ENCODE peak calls at places on chromosome X, in five cellular contexts. T is dorsolateral prefrontal cortex, Z is heart right ventricle, I is K562, H is right atrium auricular region. Q is an unnamed sample.

GRCh38 chrX:66863721-66864120 is 224.8 kb upstream of the EDA2R start:
- DNase-seq in I (no peak), Z (peak; percentile 5), H (no peak), T (no peak), Q (no peak)

GRCh38 chrX:123695242-123695641 is 37.6 kb downstream of the THOC2 start:
- DNase-seq in H (no peak), I (no peak), Z (no peak), T (no peak), Q (no peak)

GRCh38 chrX:150365953-150366911 is 3.1 kb downstream of the MAMLD1 start:
- DNase-seq in H (no peak), Z (peak; percentile 53), I (peak; percentile 10), T (no peak), Q (no peak)

GRCh38 chrX:153794897-153795816 is 689 bp downstream of the SSR4 start:
- DNase-seq in T (no peak), H (no peak), Z (no peak), I (no peak), Q (no peak)

GRCh38 chrX:19063030-19063429 is 59.2 kb downstream of the ADGRG2 start:
- DNase-seq in I (no peak), T (no peak), Z (no peak), H (no peak), Q (no peak)

GRCh38 chrX:129957241-129958099 is 25.0 kb upstream of the BCORL1 start:
- DNase-seq in Z (peak; percentile 62), I (peak; percentile 89), H (peak; percentile 63), T (peak; percentile 18), Q (peak; percentile 85)

GRCh38 chrX:113906168-113906567 is 677.7 kb upstream of the HTR2C start:
- DNase-seq in Z (no peak), T (no peak), H (no peak), I (no peak), Q (no peak)

GRCh38 chrX:109719262-109719661 is 13.8 kb downstream of the ACSL4 start:
- DNase-seq in T (no peak), H (no peak), Z (no peak), I (peak; percentile 7), Q (no peak)

GRCh38 chrX:154546354-154547244 is at the start of gene G6PD:
- DNase-seq in I (peak; percentile 96), Z (no peak), T (peak; percentile 19), H (peak; percentile 65), Q (no peak)

GRCh38 chrX:123822965-123823364 is 36.9 kb upstream of the XIAP start:
- DNase-seq in H (no peak), T (no peak), I (no peak), Z (no peak), Q (no peak)

GRCh38 chrX:71909956-71910355 is 689 bp upstream of the NHSL2 start:
- DNase-seq in H (no peak), I (no peak), Z (peak; percentile 6), T (no peak), Q (no peak)

GRCh38 chrX:43958529-43958928 is 14.7 kb downstream of the NDP start:
- DNase-seq in H (no peak), I (peak; percentile 39), Z (peak; percentile 35), T (peak; percentile 35), Q (no peak)

GRCh38 chrX:77061022-77061421 is 386.2 kb upstream of the FGF16 start:
- DNase-seq in I (no peak), H (no peak), T (no peak), Z (no peak), Q (no peak)

GRCh38 chrX:140713174-140713539 is 3.6 kb downstream of the LINC00632 start:
- DNase-seq in H (no peak), Z (no peak), I (no peak), T (no peak), Q (no peak)

GRCh38 chrX:70313503-70313902 is 23.6 kb downstream of the KIF4A start:
- DNase-seq in Z (no peak), H (no peak), I (no peak), T (no peak), Q (no peak)

GRCh38 chrX:150664290-150664689 is 28.9 kb upstream of the MTMR1 start:
- DNase-seq in I (no peak), T (peak; percentile 19), H (no peak), Z (peak; percentile 44), Q (peak; percentile 88)

GRCh38 chrX:118729043-118729652 is 1.7 kb downstream of the IL13RA1 start:
- DNase-seq in I (no peak), H (no peak), T (no peak), Z (no peak), Q (no peak)

GRCh38 chrX:80578518-80579105 is 158.4 kb downstream of the TENT5D start:
- DNase-seq in T (no peak), H (no peak), I (peak; percentile 23), Z (no peak), Q (no peak)

GRCh38 chrX:65581661-65582339 is 47.2 kb upstream of the LAS1L start:
- DNase-seq in T (peak; percentile 58), H (peak; percentile 73), I (peak; percentile 59), Z (peak; percentile 61), Q (no peak)

GRCh38 chrX:126164689-126165400 is 1.2 kb downstream of the DCAF12L2 start:
- DNase-seq in H (no peak), I (no peak), T (no peak), Z (no peak), Q (peak; percentile 83)

GRCh38 chrX:103520391-103520790 is 1.1 kb upstream of the RAB40A start:
- DNase-seq in Z (no peak), I (no peak), H (no peak), T (peak; percentile 14), Q (no peak)

DNA sequence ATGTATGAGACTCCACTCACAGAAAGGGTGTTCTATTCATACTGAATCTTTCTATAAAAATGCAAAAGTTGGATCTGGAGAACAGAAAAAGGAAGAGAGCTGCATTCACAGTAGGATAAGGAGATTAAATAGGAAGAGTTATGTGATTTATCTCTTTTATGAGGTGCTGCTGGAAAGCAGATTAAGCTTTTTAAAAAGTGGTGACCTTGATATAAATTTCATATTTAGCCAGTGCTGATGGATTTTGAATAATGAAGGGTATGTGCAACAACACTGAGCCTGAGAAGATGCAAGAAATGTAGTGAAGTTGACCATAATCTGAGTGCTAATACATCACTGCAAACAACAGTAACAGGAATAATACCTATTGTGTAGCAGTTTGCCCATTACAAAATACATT is 795.6 kb downstream of the IL1RAPL1 start:
- DNase-seq in T (no peak), Z (no peak), I (no peak), H (no peak), Q (no peak)
- TF ChIP-seq CTCF in T (no peak), Z (no peak), I (no peak), H (no peak), Q (no peak)

DNA sequence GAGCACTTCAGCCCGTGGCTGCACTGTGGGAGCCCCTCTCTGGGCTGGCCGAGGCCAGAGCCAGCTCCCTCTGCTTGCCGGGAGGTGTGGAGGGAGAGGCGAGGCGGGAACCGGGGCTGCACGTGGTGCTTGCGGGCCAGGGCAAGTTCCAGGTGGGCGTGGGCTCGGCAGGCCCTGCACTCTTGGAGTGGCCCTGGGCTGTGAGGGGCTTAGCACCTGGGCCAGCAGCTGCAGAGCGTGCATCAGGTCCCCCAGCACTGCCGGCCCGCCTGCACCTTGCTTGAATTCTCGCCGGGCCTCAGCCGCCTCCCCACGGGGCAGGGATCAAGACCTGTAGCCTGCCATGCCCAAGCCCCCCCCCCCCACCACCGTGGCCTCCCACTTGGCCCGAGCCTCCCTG is 28.9 kb upstream of the APOOL start:
- DNase-seq in Z (no peak), I (no peak), T (no peak), H (no peak), Q (no peak)
- TF ChIP-seq CTCF in Z (no peak), I (no peak), T (no peak), H (no peak), Q (no peak)

GRCh38 chrX:106397788-106398538 is 213.8 kb upstream of the RADX start:
- DNase-seq in I (no peak), H (no peak), Z (no peak), T (no peak), Q (no peak)
- TF ChIP-seq CTCF in I (no peak), H (no peak), Z (peak; percentile 16), T (no peak), Q (peak; percentile 41)

GRCh38 chrX:53357799-53358530 is 64.5 kb downstream of the SMC1A start:
- DNase-seq in Z (no peak), H (no peak), T (peak; percentile 56), I (no peak), Q (no peak)

GRCh38 chrX:53356186-53356585 is 66.3 kb downstream of the SMC1A start:
- DNase-seq in Z (no peak), H (no peak), I (peak; percentile 73), T (no peak), Q (no peak)

DNA sequence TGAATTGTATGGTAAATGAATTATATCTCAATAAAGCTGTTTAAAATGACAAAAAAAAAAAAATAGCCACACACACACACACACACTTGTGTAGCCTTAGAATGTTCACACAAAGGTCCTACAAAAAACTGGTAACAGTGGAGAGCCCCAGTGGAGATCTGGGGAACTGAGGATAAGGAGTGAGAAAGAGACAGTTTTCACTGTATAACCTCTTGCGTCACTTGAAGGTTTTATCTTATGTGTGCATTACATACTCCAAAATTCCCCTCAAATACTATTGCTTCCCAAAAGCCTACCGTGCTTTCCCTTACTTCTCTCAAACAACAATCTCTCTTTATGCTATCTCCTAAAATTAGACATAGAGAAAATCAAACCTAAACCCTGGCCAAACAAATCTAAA is 67.8 kb downstream of the SMC1A start:
- DNase-seq in T (no peak), I (no peak), H (no peak), Z (no peak), Q (no peak)
- TF ChIP-seq CTCF in T (no peak), I (no peak), H (no peak), Z (no peak), Q (no peak)

GRCh38 chrX:46279214-46279924 is 265.9 kb downstream of the ZNF674 start:
- DNase-seq in H (no peak), I (no peak), T (no peak), Z (no peak), Q (no peak)
- TF ChIP-seq CTCF in H (no peak), I (no peak), T (no peak), Z (no peak), Q (peak; percentile 42)

GRCh38 chrX:13690836-13691235 is 1.9 kb downstream of the RAB9A start:
- DNase-seq in T (no peak), Z (no peak), I (no peak), H (no peak), Q (no peak)
- TF ChIP-seq CTCF in T (no peak), Z (no peak), I (peak; percentile 29), H (no peak), Q (no peak)

DNA sequence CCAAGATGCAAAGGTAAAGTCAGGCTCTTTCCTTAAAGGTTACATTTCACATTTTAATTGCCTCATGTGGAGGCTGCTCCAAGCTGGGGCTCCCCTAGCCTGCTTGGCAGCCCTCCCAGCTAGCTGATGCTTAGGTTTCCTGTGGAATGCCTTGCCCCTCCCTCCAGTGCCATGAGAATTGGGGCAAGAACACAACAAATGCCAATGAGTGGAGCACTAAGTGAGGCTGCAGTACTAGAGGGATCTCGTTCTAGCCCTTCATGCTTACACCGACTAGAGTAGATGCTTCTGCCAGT is 597.7 kb downstream of the MID1IP1 start:
- DNase-seq in I (no peak), Z (no peak), T (no peak), H (no peak), Q (no peak)
- TF ChIP-seq CTCF in I (no peak), Z (no peak), T (no peak), H (no peak), Q (no peak)

DNA sequence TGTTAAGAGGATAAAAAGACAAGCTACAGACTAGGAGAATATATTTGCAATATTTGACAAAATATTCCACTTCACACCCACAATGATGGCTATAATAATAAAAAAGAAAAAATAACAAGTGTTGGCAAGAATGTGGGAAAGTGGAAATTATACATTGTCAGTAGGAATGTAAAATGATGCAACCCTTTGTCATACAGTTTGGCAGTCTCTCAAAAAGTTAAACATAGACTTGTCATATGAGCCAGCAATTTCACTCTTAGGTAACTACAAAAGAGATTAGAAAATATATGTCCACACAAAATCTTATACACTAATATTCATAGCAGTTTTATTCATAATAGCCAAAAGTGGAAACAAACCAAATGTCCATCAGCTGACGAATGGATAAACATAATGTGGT is 5.2 kb upstream of the RADX start:
- DNase-seq in T (no peak), H (no peak), I (no peak), Z (no peak), Q (no peak)
- TF ChIP-seq CTCF in T (no peak), H (no peak), I (no peak), Z (no peak), Q (no peak)

Q was measured in osteocyte.